ENCODE peak calls at places on chromosome 6, in ten cellular contexts. Y is neural progenitor cell, Q is uterus, S is Panc1, P is ascending aorta, N is B cell, O is WTC11, U is HCT116, W is SK-N-SH, C is A673. V is an unnamed sample.

GRCh38 chr6:78598966-78599365 is 268.4 kb upstream of the IRAK1BP1 start:
- DNase-seq in S (peak), C (peak), N (no peak), W (no peak), P (no peak), Q (peak), Y (no peak), U (peak), O (no peak), V (no peak)

GRCh38 chr6:52946301-52946700 is 36.8 kb upstream of the GSTA3 start:
- DNase-seq in Q (no peak), P (no peak), Y (no peak), U (no peak), O (no peak), S (no peak), W (no peak), N (no peak), C (no peak), V (no peak)

GRCh38 chr6:40436685-40437604 is 150.2 kb downstream of the LRFN2 start:
- DNase-seq in N (no peak), S (no peak), Y (no peak), C (peak), O (no peak), P (no peak), W (peak), U (no peak), Q (no peak), V (no peak)

GRCh38 chr6:84314377-84314898 is 87.0 kb upstream of the CEP162 start:
- DNase-seq in S (no peak), U (no peak), Y (no peak), Q (no peak), P (no peak), C (no peak), N (no peak), O (no peak), W (no peak), V (no peak)

GRCh38 chr6:137681445-137682009 is 185.5 kb upstream of the TNFAIP3 start:
- DNase-seq in P (no peak), Q (no peak), S (no peak), W (no peak), U (no peak), O (no peak), N (no peak), Y (no peak), C (no peak), V (no peak)

GRCh38 chr6:40325791-40326190 is 261.4 kb downstream of the LRFN2 start:
- DNase-seq in C (no peak), N (no peak), W (no peak), U (no peak), Y (no peak), S (no peak), P (no peak), Q (no peak), O (no peak), V (no peak)

GRCh38 chr6:83853178-83853967 is at the start of gene RIPPLY2:
- DNase-seq in Q (no peak), S (no peak), W (peak), Y (peak), N (no peak), C (peak), P (no peak), O (peak), U (no peak), V (peak)

GRCh38 chr6:109440325-109441068 is at the start of the genes PPIL6 and SMPD2:
- DNase-seq in O (peak), C (peak), N (peak), W (peak), Q (peak), P (no peak), U (peak), S (no peak), Y (peak), V (peak)

GRCh38 chr6:105847433-105847832 is 238.7 kb upstream of the PRDM1 start:
- DNase-seq in Y (no peak), W (no peak), O (no peak), U (no peak), S (no peak), N (no peak), C (no peak), P (no peak), Q (no peak), V (no peak)

GRCh38 chr6:130841128-130841728 is 14.0 kb downstream of the SMLR1 start:
- DNase-seq in N (no peak), P (no peak), O (no peak), U (no peak), W (no peak), Q (no peak), Y (no peak), S (no peak), C (no peak), V (no peak)

GRCh38 chr6:84074988-84075781 is 41.6 kb downstream of the MRAP2 start:
- DNase-seq in O (peak), U (peak), Q (no peak), P (no peak), N (no peak), C (peak), W (no peak), S (no peak), Y (peak), V (peak)

GRCh38 chr6:149044394-149044965 is 273.0 kb upstream of the TAB2 start:
- DNase-seq in Q (no peak), N (no peak), U (no peak), S (no peak), C (no peak), O (no peak), P (no peak), W (no peak), Y (no peak), V (no peak)

GRCh38 chr6:123276439-123277045 is 280.5 kb downstream of the CLVS2 start:
- DNase-seq in N (no peak), C (peak), S (no peak), Q (no peak), O (no peak), U (no peak), W (no peak), P (no peak), Y (peak), V (peak)

GRCh38 chr6:164478426-164478825 is 831.0 kb downstream of the C6orf118 start:
- DNase-seq in Q (no peak), N (no peak), O (no peak), C (no peak), U (no peak), W (no peak), S (no peak), Y (peak), P (no peak), V (no peak)

GRCh38 chr6:74431873-74432272 is 735.9 kb downstream of the CD109 start:
- DNase-seq in Y (no peak), S (no peak), Q (no peak), U (no peak), W (no peak), O (no peak), N (no peak), C (no peak), P (no peak), V (no peak)

GRCh38 chr6:80217799-80218198 is 111.3 kb downstream of the BCKDHB start:
- DNase-seq in C (no peak), P (no peak), U (no peak), N (no peak), Q (no peak), S (no peak), W (no peak), O (no peak), Y (no peak), V (no peak)

GRCh38 chr6:1596088-1596852 is 13.4 kb upstream of the FOXC1 start:
- DNase-seq in P (no peak), S (peak), U (no peak), W (peak), Y (peak), C (peak), Q (no peak), O (peak), N (peak), V (peak)

GRCh38 chr6:158775832-158776231 is 43.3 kb downstream of the EZR start:
- DNase-seq in U (no peak), Q (no peak), N (no peak), S (no peak), W (no peak), O (no peak), P (no peak), C (no peak), Y (no peak), V (no peak)

GRCh38 chr6:132814716-132815570 is 574 bp downstream of the RPS12 start:
- DNase-seq in U (no peak), W (no peak), Q (no peak), C (peak), Y (no peak), O (no peak), P (no peak), N (no peak), S (no peak), V (no peak)

GRCh38 chr6:119344306-119344705 is 5.3 kb downstream of the MAN1A1 start:
- DNase-seq in O (no peak), U (no peak), C (no peak), W (no peak), P (no peak), S (no peak), N (no peak), Q (no peak), Y (no peak), V (no peak)

GRCh38 chr6:15551798-15552197 is 111.0 kb downstream of the DTNBP1 start:
- DNase-seq in C (peak), W (peak), Q (no peak), O (no peak), U (no peak), S (no peak), N (peak), P (no peak), Y (peak), V (peak)

DNA sequence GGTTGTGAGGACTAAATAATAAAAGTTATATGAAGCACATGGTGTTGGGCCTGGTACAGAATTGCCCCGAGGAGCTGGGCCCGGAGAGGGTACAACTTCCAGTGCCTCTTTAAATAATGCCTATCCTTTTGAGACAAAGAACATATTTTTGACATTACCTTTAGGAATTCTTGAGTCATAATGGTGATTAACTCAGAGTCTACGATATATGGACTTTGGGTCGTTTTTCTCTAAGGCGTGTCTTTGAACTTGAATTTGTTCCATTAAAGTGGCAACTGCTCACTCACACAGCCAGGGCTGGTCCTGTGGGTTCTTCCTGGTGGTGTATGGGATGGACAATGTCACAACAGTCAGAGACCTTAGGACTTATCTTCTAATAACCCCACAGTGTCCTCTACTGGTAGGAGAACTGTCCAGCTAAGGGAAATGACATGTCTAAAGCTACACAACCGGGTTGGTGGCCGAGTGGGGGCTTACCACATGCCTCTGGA is 106.5 kb downstream of the CDC5L start:
- DNase-seq in P (no peak), C (no peak), O (no peak), Y (no peak), N (no peak), S (peak), Q (no peak), W (no peak), U (peak), V (no peak)
- TF ChIP-seq CTCF in P (no peak), C (no peak), O (no peak), Y (peak), N (no peak), S (peak), Q (no peak), W (peak), U (peak), V (no peak)

GRCh38 chr6:63882208-63882607 is 246.6 kb downstream of the PHF3 start:
- DNase-seq in C (peak), S (peak), W (peak), Y (peak), O (peak), U (peak), Q (no peak), P (no peak), N (no peak), V (no peak)
- TF ChIP-seq CTCF in C (peak), S (peak), W (peak), Y (peak), O (no peak), U (peak), Q (no peak), P (no peak), N (no peak), V (peak)

GRCh38 chr6:17038316-17038715 is 63.5 kb upstream of the STMND1 start:
- DNase-seq in O (no peak), S (no peak), U (no peak), C (no peak), P (no peak), Q (no peak), W (no peak), N (no peak), Y (no peak), V (no peak)

GRCh38 chr6:17045581-17046322 is 56.1 kb upstream of the STMND1 start:
- DNase-seq in S (no peak), U (no peak), Y (no peak), C (no peak), N (no peak), W (no peak), O (no peak), Q (no peak), P (no peak), V (no peak)

GRCh38 chr6:17039266-17039665 is 62.6 kb upstream of the STMND1 start:
- DNase-seq in U (no peak), Q (no peak), P (no peak), O (no peak), C (no peak), S (no peak), N (no peak), Y (no peak), W (no peak), V (no peak)

GRCh38 chr6:17043148-17043522 is 58.7 kb upstream of the STMND1 start:
- DNase-seq in S (no peak), C (no peak), W (no peak), O (no peak), N (no peak), Q (no peak), P (no peak), Y (no peak), U (no peak), V (no peak)

GRCh38 chr6:17042422-17043147 is 59.3 kb upstream of the STMND1 start:
- DNase-seq in P (no peak), Q (no peak), N (no peak), O (peak), Y (peak), U (peak), C (peak), S (no peak), W (peak), V (peak)
- TF ChIP-seq CTCF in P (peak), Q (peak), N (no peak), O (no peak), Y (peak), U (peak), C (peak), S (peak), W (peak), V (no peak)

GRCh38 chr6:14263881-14264424 is 146.4 kb downstream of the CD83 start:
- DNase-seq in N (no peak), C (no peak), Y (no peak), O (no peak), Q (no peak), S (no peak), U (no peak), P (no peak), W (no peak), V (no peak)

GRCh38 chr6:14269434-14269833 is 151.9 kb downstream of the CD83 start:
- DNase-seq in C (no peak), P (no peak), U (no peak), Y (no peak), N (peak), W (no peak), Q (no peak), S (no peak), O (no peak), V (no peak)

GRCh38 chr6:14267885-14268660 is 150.5 kb downstream of the CD83 start:
- DNase-seq in C (no peak), W (no peak), Y (no peak), O (no peak), S (no peak), Q (no peak), P (no peak), U (no peak), N (no peak), V (no peak)

GRCh38 chr6:14266266-14266665 is 148.7 kb downstream of the CD83 start:
- DNase-seq in C (no peak), Y (no peak), W (no peak), O (no peak), S (no peak), Q (no peak), U (no peak), P (no peak), N (no peak), V (no peak)

GRCh38 chr6:14265049-14266021 is 147.8 kb downstream of the CD83 start:
- DNase-seq in P (no peak), U (no peak), W (no peak), C (peak), Y (no peak), Q (no peak), N (no peak), O (no peak), S (no peak), V (no peak)
- TF ChIP-seq CTCF in P (no peak), U (peak), W (no peak), C (no peak), Y (no peak), Q (no peak), N (no peak), O (no peak), S (no peak), V (no peak)

GRCh38 chr6:166437661-166438060 is 54.9 kb upstream of the MPC1 start:
- DNase-seq in N (no peak), P (no peak), Q (no peak), Y (no peak), C (no peak), W (no peak), O (no peak), U (no peak), S (no peak), V (no peak)

GRCh38 chr6:166434336-166434735 is 51.6 kb upstream of the MPC1 start:
- DNase-seq in W (no peak), N (no peak), C (no peak), U (no peak), S (no peak), P (no peak), O (no peak), Y (no peak), Q (no peak), V (no peak)

GRCh38 chr6:166433096-166433495 is 50.4 kb upstream of the MPC1 start:
- DNase-seq in C (no peak), N (no peak), O (no peak), P (no peak), Y (no peak), Q (no peak), U (no peak), S (no peak), W (no peak), V (no peak)

GRCh38 chr6:166436195-166437139 is 53.7 kb upstream of the MPC1 start:
- DNase-seq in O (no peak), W (peak), U (no peak), S (no peak), C (no peak), Y (no peak), P (no peak), Q (no peak), N (no peak), V (no peak)

DNA sequence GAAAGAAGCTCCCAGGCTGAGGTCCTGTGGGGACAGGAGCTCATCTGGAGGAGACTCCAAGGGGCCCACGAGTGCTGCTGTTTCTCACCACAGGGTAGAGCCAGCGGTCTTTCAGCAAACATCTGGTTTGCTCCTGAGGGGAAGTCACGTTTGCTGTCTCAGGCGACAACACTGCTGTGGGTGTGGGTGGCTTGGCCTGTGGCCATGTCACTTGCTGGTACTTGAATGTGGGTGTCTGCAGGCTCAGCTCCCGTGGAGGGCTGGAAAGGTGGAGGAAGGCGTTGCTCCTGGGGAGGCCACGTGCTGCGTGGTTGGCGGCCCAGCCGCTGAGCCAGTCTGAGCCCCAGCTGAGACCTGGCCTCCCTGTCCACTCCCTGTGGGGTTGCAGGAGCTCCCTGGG is 52.8 kb upstream of the MPC1 start:
- DNase-seq in Y (no peak), N (no peak), S (no peak), P (no peak), Q (no peak), O (no peak), C (peak), W (peak), U (no peak), V (no peak)
- TF ChIP-seq CTCF in Y (no peak), N (no peak), S (no peak), P (no peak), Q (no peak), O (no peak), C (peak), W (no peak), U (no peak), V (no peak)

GRCh38 chr6:2989332-2990178 is 10.1 kb upstream of the NQO2 start:
- DNase-seq in Q (peak), S (peak), C (peak), N (peak), O (peak), P (peak), W (peak), Y (peak), U (peak), V (peak)
- TF ChIP-seq CTCF in Q (no peak), S (peak), C (no peak), N (peak), O (no peak), P (no peak), W (no peak), Y (no peak), U (no peak), V (no peak)

GRCh38 chr6:66496659-66497058 is 789.6 kb upstream of the EYS start:
- DNase-seq in Q (no peak), C (peak), P (no peak), Y (peak), S (peak), W (no peak), U (no peak), N (no peak), O (no peak), V (no peak)
- TF ChIP-seq CTCF in Q (no peak), C (peak), P (no peak), Y (peak), S (peak), W (peak), U (no peak), N (no peak), O (peak), V (peak)

DNA sequence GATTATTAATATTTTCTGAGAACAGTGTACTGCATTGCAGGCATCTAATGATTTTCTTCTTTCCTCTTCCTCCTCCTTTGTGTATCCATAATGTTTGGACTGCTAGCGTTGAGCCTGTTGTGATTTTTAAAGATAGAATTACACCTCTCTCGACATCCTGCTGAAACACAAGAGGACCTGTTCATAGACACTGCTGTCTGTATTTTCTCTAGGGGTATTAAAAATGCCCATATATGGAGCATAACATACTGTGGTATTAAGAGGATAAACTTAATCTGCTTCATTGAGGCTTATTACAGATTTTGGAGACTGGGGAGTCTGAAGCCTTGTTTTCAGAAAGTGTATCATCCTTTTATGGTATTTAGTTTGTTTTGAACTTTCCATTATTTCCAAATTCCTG is 414.3 kb downstream of the CDKAL1 start:
- DNase-seq in O (no peak), P (no peak), U (no peak), Y (no peak), S (no peak), N (no peak), C (peak), Q (no peak), W (no peak), V (no peak)
- TF ChIP-seq CTCF in O (no peak), P (no peak), U (no peak), Y (no peak), S (no peak), N (no peak), C (no peak), Q (no peak), W (no peak), V (no peak)